ENCODE peak calls at places on chromosomes 16 and 17, in seven cellular contexts. O is stimulated activated CD8-positive, alpha-beta memory T cell treated with anti-CD3 and anti-CD28 coated beads, Interleukin-12 subunit alpha, Interleukin-12 subunit beta, amount 100 ng/mL, for 1 hour; D is aorta; X is lung microvascular endothelial cell; A is activated T-helper 2 cell treated with anti-CD3 and anti-CD28 coated beads, Interferon-gamma antibody, Interleukin-2, Interleukin-4, amounts not matched to agents 10 μg/mL and 5 μg/mL and 100 μg/mL, durations not matched to agents 14 hours and 24 hours and 36 hours; B is activated CD4-positive, alpha-beta T cell treated with anti-CD3 and anti-CD28 coated beads for 24 hours; G is EL. E is an unnamed sample.
A peak's percentile ranks its signal among the peaks of the same experiment; 100 is the strongest.

GRCh38 chr16:2090819-2091721 is 43.3 kb downstream of the TSC2 start:
- DNase-seq in O (no peak), D (no peak), X (peak; percentile 76), A (no peak), B (no peak), G (peak; percentile 32), E (no peak)

GRCh38 chr16:89697616-89698331 is 3.7 kb downstream of the SPATA2L start:
- DNase-seq in O (no peak), D (no peak), X (no peak), A (no peak), B (no peak), G (no peak), E (no peak)

GRCh38 chr17:80694992-80695912 is 150.6 kb downstream of the RPTOR start:
- DNase-seq in O (no peak), D (no peak), X (peak; percentile 52), A (no peak), B (no peak), G (no peak), E (no peak)

GRCh38 chr17:19012171-19013080 is 7.9 kb upstream of the FAM83G start:
- DNase-seq in O (no peak), D (peak; percentile 24), X (no peak), A (no peak), B (no peak), G (no peak), E (no peak)

GRCh38 chr17:53971361-53971760 is 148.6 kb downstream of the KIF2B start:
- DNase-seq in O (no peak), D (no peak), X (no peak), A (no peak), B (no peak), G (no peak), E (no peak)

GRCh38 chr17:79231766-79232287 is 157.2 kb downstream of the ENGASE start:
- DNase-seq in O (no peak), D (no peak), X (no peak), A (no peak), B (no peak), G (no peak), E (no peak)

GRCh38 chr16:57192146-57192545 is 6.0 kb downstream of the RSPRY1 start:
- DNase-seq in O (no peak), D (no peak), X (no peak), A (no peak), B (no peak), G (no peak), E (no peak)

GRCh38 chr17:49061524-49061943 is 64.3 kb downstream of the IGF2BP1 start:
- DNase-seq in O (no peak), D (no peak), X (no peak), A (no peak), B (no peak), G (no peak), E (no peak)

GRCh38 chr16:77041468-77041867 is 149.5 kb upstream of the MON1B start:
- DNase-seq in O (no peak), D (no peak), X (no peak), A (no peak), B (no peak), G (no peak), E (no peak)

GRCh38 chr16:2469399-2470233 is 1.5 kb upstream of the NTN3 start:
- DNase-seq in O (no peak), D (no peak), X (no peak), A (no peak), B (no peak), G (no peak), E (no peak)

GRCh38 chr16:66069576-66069975 is 296.9 kb upstream of the CDH5 start:
- DNase-seq in O (no peak), D (no peak), X (no peak), A (no peak), B (no peak), G (no peak), E (no peak)

GRCh38 chr17:39965017-39965699 is 2.4 kb downstream of the GSDMA start:
- DNase-seq in O (no peak), D (no peak), X (no peak), A (no peak), B (no peak), G (no peak), E (no peak)

E was measured in breast epithelium.